ENCODE peak calls at places on chromosomes 12 and 14, in nine cellular contexts. R is CD4-positive, alpha-beta memory T cell; G is H7; E is naive thymus-derived CD8-positive, alpha-beta T cell; O is neural progenitor cell; B is stimulated activated CD8-positive, alpha-beta memory T cell treated with anti-CD3 and anti-CD28 coated beads, Interleukin-7, amount 100 ng/mL, for 4 hours; X is cardiac fibroblast; C is heart left ventricle; L is T follicular helper cell. P is an unnamed sample.

GRCh38 chr12:1350934-1351240 is 243.5 kb downstream of the FBXL14 start:
- DNase-seq in R (no peak), G (no peak), E (no peak), O (no peak), B (no peak), X (no peak), C (no peak), L (no peak), P (no peak)

GRCh38 chr14:105876158-105876557 is 349.8 kb downstream of the TMEM121 start:
- DNase-seq in R (no peak), G (no peak), E (no peak), O (no peak), B (no peak), X (no peak), C (no peak), L (no peak), P (no peak)

GRCh38 chr12:26195250-26195640 is at the start of gene SSPN:
- DNase-seq in R (no peak), G (peak), E (no peak), O (peak), B (no peak), X (peak), C (peak), L (no peak), P (no peak)

GRCh38 chr12:51926718-51927117 is 19.4 kb downstream of the ACVRL1 start:
- DNase-seq in R (peak), G (peak), E (peak), O (no peak), B (peak), X (peak), C (no peak), L (peak), P (no peak)

GRCh38 chr12:78938341-78939084 is 73.9 kb downstream of the SYT1 start:
- DNase-seq in R (no peak), G (no peak), E (no peak), O (no peak), B (no peak), X (no peak), C (no peak), L (no peak), P (no peak)

GRCh38 chr12:11862794-11863193 is 207.9 kb upstream of the BCL2L14 start:
- DNase-seq in R (no peak), G (no peak), E (no peak), O (no peak), B (no peak), X (peak), C (no peak), L (no peak), P (no peak)

GRCh38 chr14:94342334-94342934 is 19.3 kb upstream of the SERPINA6 start:
- DNase-seq in R (no peak), G (no peak), E (no peak), O (no peak), B (no peak), X (peak), C (peak), L (no peak), P (no peak)

GRCh38 chr12:24750263-24750662 is 198.6 kb downstream of the BCAT1 start:
- DNase-seq in R (no peak), G (no peak), E (no peak), O (peak), B (no peak), X (no peak), C (no peak), L (no peak), P (no peak)

GRCh38 chr12:93707836-93708235 is 30.7 kb downstream of the CRADD start:
- DNase-seq in R (no peak), G (no peak), E (no peak), O (no peak), B (no peak), X (peak), C (no peak), L (no peak), P (no peak)

GRCh38 chr12:31853977-31854376 is 105.2 kb upstream of the RESF1 start:
- DNase-seq in R (no peak), G (no peak), E (no peak), O (no peak), B (no peak), X (no peak), C (no peak), L (no peak), P (no peak)

GRCh38 chr14:72562300-72562699 is 331.6 kb downstream of the DPF3 start:
- DNase-seq in R (no peak), G (no peak), E (no peak), O (no peak), B (no peak), X (no peak), C (no peak), L (no peak), P (no peak)

GRCh38 chr12:124509676-124510300 is 57.6 kb downstream of the NCOR2 start:
- DNase-seq in R (no peak), G (peak), E (no peak), O (peak), B (no peak), X (peak), C (peak), L (no peak), P (no peak)

GRCh38 chr12:71662861-71663560 is 637 bp downstream of the ZFC3H1 start:
- DNase-seq in R (peak), G (peak), E (peak), O (peak), B (peak), X (peak), C (peak), L (peak), P (peak)

GRCh38 chr12:104328790-104329189 is 25.3 kb downstream of the EID3 start:
- DNase-seq in R (no peak), G (no peak), E (no peak), O (no peak), B (no peak), X (no peak), C (no peak), L (no peak), P (no peak)

GRCh38 chr14:22598896-22599244 is 770 bp downstream of the ABHD4 start:
- DNase-seq in R (peak), G (peak), E (peak), O (peak), B (peak), X (peak), C (no peak), L (peak), P (peak)

GRCh38 chr14:103315941-103316340 is 18.1 kb upstream of the EIF5 start:
- DNase-seq in R (no peak), G (peak), E (no peak), O (no peak), B (no peak), X (no peak), C (no peak), L (no peak), P (no peak)

P was measured in GM12892.